ENCODE peak calls at places on chromosome 1, in four cellular contexts. Q is Daoy, U is mesothelial cell of epicardium, R is midbrain. A is an unnamed sample.

GRCh38 chr1:66275083-66275482 is 258.9 kb upstream of the SGIP1 start:
- DNase-seq in Q (no peak), R (no peak), U (no peak), A (no peak)

GRCh38 chr1:218217040-218217439 is 68.1 kb upstream of the RRP15 start:
- DNase-seq in U (no peak), Q (no peak), R (no peak), A (no peak)

GRCh38 chr1:225737179-225737578 is 40.4 kb upstream of the SRP9 start:
- DNase-seq in U (no peak), Q (peak; percentile 37), R (no peak), A (no peak)

GRCh38 chr1:157240495-157241184 is 102.4 kb upstream of the ETV3 start:
- DNase-seq in Q (no peak), U (no peak), R (no peak), A (no peak)

GRCh38 chr1:218350909-218351616 is 5.9 kb downstream of the TGFB2 start:
- DNase-seq in R (no peak), U (no peak), Q (peak; percentile 37), A (peak; percentile 73)

GRCh38 chr1:238465449-238465848 is 574.7 kb upstream of the ZP4 start:
- DNase-seq in Q (no peak), U (no peak), R (no peak), A (no peak)

GRCh38 chr1:51303751-51304196 is 26.6 kb downstream of the TTC39A start:
- DNase-seq in R (no peak), Q (peak; percentile 79), U (no peak), A (peak; percentile 70)

GRCh38 chr1:158992787-158993312 is 16.9 kb upstream of the IFI16 start:
- DNase-seq in Q (no peak), U (no peak), R (no peak), A (no peak)

GRCh38 chr1:245516178-245516829 is 361.5 kb downstream of the KIF26B start:
- DNase-seq in Q (peak; percentile 11), R (no peak), U (no peak), A (peak; percentile 14)

GRCh38 chr1:99149952-99150351 is 114.3 kb upstream of the PLPPR4 start:
- DNase-seq in U (no peak), Q (no peak), R (no peak), A (no peak)

GRCh38 chr1:24535021-24535424 is 20.9 kb upstream of the NCMAP start:
- DNase-seq in Q (no peak), R (no peak), U (no peak), A (no peak)

GRCh38 chr1:206809504-206810084 is 37.3 kb upstream of the IL10 start:
- DNase-seq in Q (peak; percentile 15), R (no peak), U (no peak), A (peak; percentile 32)

GRCh38 chr1:245961137-245961540 is 545.9 kb downstream of the SMYD3 start:
- DNase-seq in U (no peak), Q (no peak), R (no peak), A (no peak)

GRCh38 chr1:162035241-162035640 is 11.6 kb upstream of the OLFML2B start:
- DNase-seq in R (no peak), U (no peak), Q (peak; percentile 80), A (peak; percentile 29)

GRCh38 chr1:7695181-7696117 is 75.6 kb upstream of the VAMP3 start:
- DNase-seq in Q (no peak), U (no peak), R (no peak), A (no peak)

GRCh38 chr1:101438359-101438758 is 201.5 kb downstream of the S1PR1 start:
- DNase-seq in R (no peak), Q (no peak), U (no peak), A (peak; percentile 12)

GRCh38 chr1:9376886-9377333 is 84.2 kb downstream of the SPSB1 start:
- DNase-seq in Q (peak; percentile 68), R (no peak), U (no peak), A (peak; percentile 66)

GRCh38 chr1:229640455-229640854 is 14.4 kb downstream of the URB2 start:
- DNase-seq in U (no peak), R (no peak), Q (no peak), A (no peak)

GRCh38 chr1:203559523-203559922 is 65.6 kb downstream of the OPTC start:
- DNase-seq in U (no peak), Q (peak; percentile 91), R (no peak), A (peak; percentile 70)

GRCh38 chr1:17011439-17012307 is at the start of gene ATP13A2:
- DNase-seq in R (peak; percentile 84), U (peak; percentile 72), Q (peak; percentile 89), A (peak; percentile 92)

GRCh38 chr1:162069334-162070093 is at the start of gene NOS1AP:
- DNase-seq in U (peak; percentile 69), R (peak; percentile 82), Q (peak; percentile 84), A (peak; percentile 91)

GRCh38 chr1:101261629-101262028 is 24.8 kb downstream of the S1PR1 start:
- DNase-seq in R (no peak), Q (no peak), U (no peak), A (peak; percentile 44)

GRCh38 chr1:172054172-172054571 is 212.9 kb downstream of the DNM3 start:
- DNase-seq in Q (no peak), U (no peak), R (no peak), A (no peak)

GRCh38 chr1:28062806-28063205 is 25.6 kb downstream of the EYA3 start:
- DNase-seq in Q (peak; percentile 11), U (no peak), R (no peak), A (no peak)

GRCh38 chr1:1629430-1630190 is 2.4 kb upstream of the MMP23B start:
- DNase-seq in R (no peak), U (no peak), Q (no peak), A (no peak)